ENCODE peak calls at places on chromosomes 6 and 20, in six cellular contexts. One of them, this sample, is unnamed.

GRCh38 chr6:33886673-33887144 is 82.9 kb upstream of the MLN start:
- DNase-seq in AG04450: peak
- DNase-seq in kidney epithelial cell: peak
- DNase-seq in fibroblast of mammary gland: peak
- DNase-seq in dorsolateral prefrontal cortex: no peak
- DNase-seq in body of pancreas: no peak
- DNase-seq in this sample: peak

GRCh38 chr6:155936127-155936526 is 480.5 kb upstream of the NOX3 start:
- DNase-seq in AG04450: no peak
- DNase-seq in fibroblast of mammary gland: no peak
- DNase-seq in kidney epithelial cell: no peak
- DNase-seq in dorsolateral prefrontal cortex: no peak
- DNase-seq in body of pancreas: no peak
- DNase-seq in this sample: peak

GRCh38 chr6:24504642-24505586 is 10.1 kb downstream of the ALDH5A1 start:
- DNase-seq in dorsolateral prefrontal cortex: no peak
- DNase-seq in kidney epithelial cell: no peak
- DNase-seq in AG04450: no peak
- DNase-seq in fibroblast of mammary gland: no peak
- DNase-seq in body of pancreas: no peak
- DNase-seq in this sample: peak

GRCh38 chr6:129102741-129103140 is 219.8 kb downstream of the LAMA2 start:
- DNase-seq in fibroblast of mammary gland: peak
- DNase-seq in dorsolateral prefrontal cortex: no peak
- DNase-seq in kidney epithelial cell: no peak
- DNase-seq in AG04450: no peak
- DNase-seq in body of pancreas: peak
- DNase-seq in this sample: no peak

GRCh38 chr6:109298605-109299004 is 83.7 kb downstream of the CD164 start:
- DNase-seq in dorsolateral prefrontal cortex: no peak
- DNase-seq in fibroblast of mammary gland: no peak
- DNase-seq in body of pancreas: no peak
- DNase-seq in kidney epithelial cell: no peak
- DNase-seq in AG04450: no peak
- DNase-seq in this sample: no peak

GRCh38 chr6:3294921-3295871 is 36.4 kb downstream of the PSMG4 start:
- DNase-seq in kidney epithelial cell: no peak
- DNase-seq in dorsolateral prefrontal cortex: no peak
- DNase-seq in AG04450: no peak
- DNase-seq in fibroblast of mammary gland: no peak
- DNase-seq in body of pancreas: peak
- DNase-seq in this sample: no peak

GRCh38 chr6:127186889-127187288 is 68.4 kb downstream of the RSPO3 start:
- DNase-seq in AG04450: no peak
- DNase-seq in kidney epithelial cell: no peak
- DNase-seq in body of pancreas: peak
- DNase-seq in dorsolateral prefrontal cortex: peak
- DNase-seq in fibroblast of mammary gland: no peak
- DNase-seq in this sample: peak

GRCh38 chr6:37222992-37223391 is 34.6 kb upstream of the TBC1D22B start:
- DNase-seq in fibroblast of mammary gland: no peak
- DNase-seq in body of pancreas: no peak
- DNase-seq in AG04450: no peak
- DNase-seq in dorsolateral prefrontal cortex: no peak
- DNase-seq in kidney epithelial cell: no peak
- DNase-seq in this sample: no peak

GRCh38 chr20:33131949-33132822 is 35.8 kb upstream of the BPIFA2 start:
- DNase-seq in body of pancreas: no peak
- DNase-seq in dorsolateral prefrontal cortex: no peak
- DNase-seq in AG04450: no peak
- DNase-seq in kidney epithelial cell: no peak
- DNase-seq in fibroblast of mammary gland: no peak
- DNase-seq in this sample: no peak

GRCh38 chr6:54992789-54993188 is 146.2 kb downstream of the FAM83B start:
- DNase-seq in dorsolateral prefrontal cortex: no peak
- DNase-seq in fibroblast of mammary gland: peak
- DNase-seq in body of pancreas: peak
- DNase-seq in kidney epithelial cell: no peak
- DNase-seq in AG04450: no peak
- DNase-seq in this sample: peak

GRCh38 chr6:122789078-122789861 is at the start of gene SMPDL3A:
- DNase-seq in body of pancreas: peak
- DNase-seq in AG04450: peak
- DNase-seq in dorsolateral prefrontal cortex: peak
- DNase-seq in kidney epithelial cell: peak
- DNase-seq in fibroblast of mammary gland: peak
- DNase-seq in this sample: peak

GRCh38 chr20:37868998-37869861 is 33.7 kb upstream of the VSTM2L start:
- DNase-seq in kidney epithelial cell: no peak
- DNase-seq in AG04450: no peak
- DNase-seq in body of pancreas: no peak
- DNase-seq in fibroblast of mammary gland: no peak
- DNase-seq in dorsolateral prefrontal cortex: no peak
- DNase-seq in this sample: no peak

GRCh38 chr6:68638225-68638900 is 3.3 kb downstream of the ADGRB3 start:
- DNase-seq in body of pancreas: peak
- DNase-seq in dorsolateral prefrontal cortex: no peak
- DNase-seq in AG04450: peak
- DNase-seq in fibroblast of mammary gland: peak
- DNase-seq in kidney epithelial cell: no peak
- DNase-seq in this sample: peak

GRCh38 chr6:104955491-104955890 is 1.4 kb upstream of the LIN28B start:
- DNase-seq in kidney epithelial cell: no peak
- DNase-seq in dorsolateral prefrontal cortex: no peak
- DNase-seq in body of pancreas: no peak
- DNase-seq in AG04450: no peak
- DNase-seq in fibroblast of mammary gland: no peak
- DNase-seq in this sample: no peak

GRCh38 chr20:38173237-38174156 is 8.4 kb upstream of the TGM2 start:
- DNase-seq in body of pancreas: no peak
- DNase-seq in fibroblast of mammary gland: peak
- DNase-seq in dorsolateral prefrontal cortex: no peak
- DNase-seq in kidney epithelial cell: peak
- DNase-seq in AG04450: peak
- DNase-seq in this sample: peak

GRCh38 chr20:62301773-62302340 is 940 bp upstream of the ADRM1 start:
- DNase-seq in dorsolateral prefrontal cortex: peak
- DNase-seq in fibroblast of mammary gland: peak
- DNase-seq in body of pancreas: peak
- DNase-seq in kidney epithelial cell: peak
- DNase-seq in AG04450: peak
- DNase-seq in this sample: peak

GRCh38 chr20:62303327-62304226 is 780 bp downstream of the ADRM1 start:
- DNase-seq in fibroblast of mammary gland: peak
- DNase-seq in body of pancreas: no peak
- DNase-seq in dorsolateral prefrontal cortex: no peak
- DNase-seq in kidney epithelial cell: no peak
- DNase-seq in AG04450: no peak
- DNase-seq in this sample: peak

GRCh38 chr20:62304331-62305148 is 1.7 kb downstream of the ADRM1 start:
- DNase-seq in fibroblast of mammary gland: no peak
- DNase-seq in body of pancreas: no peak
- DNase-seq in dorsolateral prefrontal cortex: no peak
- DNase-seq in kidney epithelial cell: no peak
- DNase-seq in AG04450: no peak
- DNase-seq in this sample: peak

GRCh38 chr20:62302341-62303048 is at the start of gene ADRM1:
- DNase-seq in kidney epithelial cell: peak
- DNase-seq in body of pancreas: peak
- DNase-seq in fibroblast of mammary gland: peak
- DNase-seq in dorsolateral prefrontal cortex: peak
- DNase-seq in AG04450: peak
- DNase-seq in this sample: peak

GRCh38 chr20:62303049-62303326 is 191 bp downstream of the ADRM1 start:
- DNase-seq in fibroblast of mammary gland: no peak
- DNase-seq in dorsolateral prefrontal cortex: no peak
- DNase-seq in body of pancreas: no peak
- DNase-seq in AG04450: no peak
- DNase-seq in kidney epithelial cell: no peak
- DNase-seq in this sample: no peak
- H3K4me3 ChIP-seq in fibroblast of mammary gland: peak
- H3K4me3 ChIP-seq in dorsolateral prefrontal cortex: peak
- H3K4me3 ChIP-seq in body of pancreas: peak
- H3K4me3 ChIP-seq in AG04450: peak
- H3K4me3 ChIP-seq in kidney epithelial cell: peak
- H3K4me3 ChIP-seq in this sample: peak

GRCh38 chr6:46042355-46042999 is 26.8 kb upstream of the CLIC5 start:
- DNase-seq in AG04450: no peak
- DNase-seq in body of pancreas: peak
- DNase-seq in dorsolateral prefrontal cortex: no peak
- DNase-seq in fibroblast of mammary gland: peak
- DNase-seq in kidney epithelial cell: peak
- DNase-seq in this sample: peak
- TF ChIP-seq CTCF in AG04450: peak
- TF ChIP-seq CTCF in body of pancreas: peak
- TF ChIP-seq CTCF in dorsolateral prefrontal cortex: peak
- TF ChIP-seq CTCF in fibroblast of mammary gland: peak
- TF ChIP-seq CTCF in kidney epithelial cell: peak
- TF ChIP-seq CTCF in this sample: peak

DNA sequence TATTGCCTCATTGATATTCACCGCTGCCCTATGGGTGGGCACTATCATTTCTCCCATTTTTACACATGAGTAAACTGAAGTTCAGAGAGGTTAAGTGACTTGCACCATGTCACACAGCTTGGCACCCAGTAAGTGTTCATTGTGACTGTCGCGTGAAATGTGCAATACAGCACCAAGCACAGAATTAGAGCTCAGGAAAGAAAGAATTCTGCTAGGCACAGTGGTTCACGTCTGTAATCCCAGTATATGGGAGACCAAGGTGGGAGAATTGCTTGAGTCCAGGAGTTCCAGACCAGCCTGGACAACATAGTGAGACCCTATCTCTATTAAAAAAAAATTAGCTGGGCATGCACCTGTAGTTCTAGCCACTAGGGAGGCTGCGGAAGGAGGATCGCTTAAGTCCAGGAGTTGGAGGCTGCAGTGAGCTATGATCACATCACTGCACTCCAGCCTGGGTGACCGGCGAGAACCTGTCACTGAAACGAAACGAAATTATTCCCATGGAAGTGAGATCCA is 626 bp downstream of the SLC13A3 start:
- DNase-seq in dorsolateral prefrontal cortex: no peak
- DNase-seq in kidney epithelial cell: no peak
- DNase-seq in AG04450: no peak
- DNase-seq in body of pancreas: no peak
- DNase-seq in fibroblast of mammary gland: no peak
- DNase-seq in this sample: no peak
- H3K4me3 ChIP-seq in dorsolateral prefrontal cortex: peak
- H3K4me3 ChIP-seq in kidney epithelial cell: no peak
- H3K4me3 ChIP-seq in AG04450: no peak
- H3K4me3 ChIP-seq in body of pancreas: no peak
- H3K4me3 ChIP-seq in fibroblast of mammary gland: no peak
- H3K4me3 ChIP-seq in this sample: no peak

DNA sequence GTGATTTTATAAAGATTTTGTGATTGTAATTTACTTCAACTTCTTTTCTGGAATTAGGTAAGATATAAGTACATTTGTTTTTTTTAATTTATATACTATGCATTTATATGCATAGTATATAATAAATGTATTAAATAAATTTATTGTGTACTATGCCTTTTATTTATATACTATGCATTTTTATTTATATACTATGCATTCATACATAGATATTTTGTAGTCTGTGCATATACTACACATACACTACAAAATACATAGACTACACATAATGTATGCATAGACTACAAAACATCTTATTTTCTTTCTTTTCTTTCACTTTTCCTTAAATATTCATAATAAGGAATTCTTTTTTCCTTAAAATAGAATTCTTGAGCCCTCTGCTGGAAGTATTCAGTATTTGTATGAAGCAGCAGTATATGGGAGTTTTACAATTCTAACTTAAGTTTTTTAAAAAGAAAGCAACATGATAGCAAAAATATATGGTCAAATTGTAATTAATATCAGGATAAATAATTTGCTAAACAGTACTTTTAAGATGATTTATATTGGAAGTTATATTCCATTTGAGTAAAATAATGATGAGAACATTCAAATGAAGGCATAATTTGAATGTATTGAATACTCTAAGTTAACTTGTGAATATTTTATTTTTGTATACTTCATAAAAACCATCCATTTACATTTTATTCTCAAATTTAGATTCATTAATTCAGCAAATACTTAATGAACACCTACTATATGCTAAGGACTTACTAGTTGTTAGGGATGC is 129.3 kb downstream of the KLHL32 start:
- DNase-seq in AG04450: no peak
- DNase-seq in body of pancreas: no peak
- DNase-seq in kidney epithelial cell: no peak
- DNase-seq in fibroblast of mammary gland: peak
- DNase-seq in dorsolateral prefrontal cortex: no peak
- DNase-seq in this sample: peak
- TF ChIP-seq CTCF in AG04450: peak
- TF ChIP-seq CTCF in body of pancreas: peak
- TF ChIP-seq CTCF in kidney epithelial cell: peak
- TF ChIP-seq CTCF in fibroblast of mammary gland: peak
- TF ChIP-seq CTCF in dorsolateral prefrontal cortex: peak
- TF ChIP-seq CTCF in this sample: peak